ENCODE peak calls at places on chromosome 12, in six cellular contexts. T, O, Y, K, B and W are unnamed samples. For H3K9me3, the result is how much of the 10 kb centered on the place peaks cover.

GRCh38 chr12:44509471-44509870 is 366.6 kb downstream of the NELL2 start:
- DNase-seq in T (no peak), O (no peak), Y (no peak), K (no peak), B (no peak), W (no peak)

GRCh38 chr12:106049546-106049945 is 89.2 kb downstream of the NUAK1 start:
- DNase-seq in T (no peak), O (no peak), Y (no peak), K (no peak), B (no peak), W (no peak)

GRCh38 chr12:48997719-48998496 is 1.3 kb downstream of the DDN start:
- DNase-seq in T (no peak), O (no peak), Y (peak), K (no peak), B (no peak), W (no peak)

GRCh38 chr12:76558684-76559276 is 791 bp downstream of the OSBPL8 start:
- DNase-seq in T (peak), O (peak), Y (peak), K (peak), B (peak), W (peak)

GRCh38 chr12:111406474-111407370 is 999 bp downstream of the SH2B3 start:
- DNase-seq in T (no peak), O (no peak), Y (peak), K (no peak), B (no peak), W (peak)

GRCh38 chr12:29050503-29050902 is 98.6 kb upstream of the FAR2 start:
- DNase-seq in T (no peak), O (no peak), Y (no peak), K (no peak), B (no peak), W (no peak)

GRCh38 chr12:47458273-47458672 is 247.6 kb downstream of the RPAP3 start:
- DNase-seq in T (no peak), O (no peak), Y (no peak), K (no peak), B (no peak), W (no peak)

GRCh38 chr12:92439397-92439779 is 263.4 kb upstream of the PLEKHG7 start:
- DNase-seq in T (no peak), O (no peak), Y (no peak), K (no peak), B (no peak), W (no peak)

GRCh38 chr12:67827820-67828383 is 161.3 kb upstream of the IFNG-AS1 start:
- DNase-seq in T (no peak), O (no peak), Y (no peak), K (peak), B (no peak), W (no peak)

GRCh38 chr12:112327209-112327930 is 54.9 kb downstream of the HECTD4 start:
- DNase-seq in T (no peak), O (no peak), Y (no peak), K (no peak), B (no peak), W (no peak)

GRCh38 chr12:120833849-120834248 is 70.3 kb downstream of the SPPL3 start:
- DNase-seq in T (no peak), O (no peak), Y (no peak), K (no peak), B (no peak), W (no peak)

GRCh38 chr12:106801830-106802561 is 27.5 kb downstream of the RIC8B start:
- DNase-seq in T (no peak), O (no peak), Y (no peak), K (no peak), B (no peak), W (no peak)

GRCh38 chr12:57240926-57241555 is 9.9 kb downstream of the STAC3 start:
- DNase-seq in T (no peak), O (no peak), Y (no peak), K (peak), B (no peak), W (no peak)

GRCh38 chr12:69886715-69887114 is 61.7 kb downstream of the MYRFL start:
- DNase-seq in T (no peak), O (no peak), Y (no peak), K (no peak), B (no peak), W (no peak)

GRCh38 chr12:94172031-94172430 is 23.7 kb downstream of the PLXNC1 start:
- DNase-seq in T (no peak), O (no peak), Y (no peak), K (no peak), B (no peak), W (no peak)

GRCh38 chr12:93183940-93184663 is 193.6 kb upstream of the NUDT4 start:
- DNase-seq in T (peak), O (no peak), Y (no peak), K (no peak), B (no peak), W (no peak)

GRCh38 chr12:10838461-10838860 is 10.8 kb downstream of the PRR4 start:
- DNase-seq in T (no peak), O (no peak), Y (no peak), K (no peak), B (no peak), W (no peak)

GRCh38 chr12:119613319-119613936 is 19.9 kb downstream of the TMEM233 start:
- DNase-seq in T (no peak), O (no peak), Y (no peak), K (no peak), B (no peak), W (no peak)

GRCh38 chr12:130169256-130169655 is 7.0 kb downstream of the FZD10 start:
- DNase-seq in T (no peak), O (no peak), Y (no peak), K (no peak), B (peak), W (no peak)

GRCh38 chr12:9761407-9761736 is 671 bp upstream of the CD69 start:
- DNase-seq in T (no peak), O (no peak), Y (no peak), K (no peak), B (no peak), W (no peak)

GRCh38 chr12:2057041-2057792 is 4.4 kb downstream of the CACNA1C start:
- DNase-seq in T (peak), O (no peak), Y (no peak), K (peak), B (peak), W (no peak)

GRCh38 chr12:43861015-43861846 is 25.4 kb downstream of the TMEM117 start:
- DNase-seq in T (no peak), O (no peak), Y (no peak), K (no peak), B (no peak), W (no peak)

GRCh38 chr12:60693019-60693626 is 1097.3 kb downstream of the SLC16A7 start:
- DNase-seq in T (no peak), O (no peak), Y (no peak), K (no peak), B (no peak), W (no peak)

GRCh38 chr12:113391650-113392340 is 11.9 kb downstream of the SDS start:
- DNase-seq in T (no peak), O (no peak), Y (no peak), K (no peak), B (no peak), W (no peak)

GRCh38 chr12:33439587-33440011 is at the start of gene SYT10:
- DNase-seq in T (peak), O (no peak), Y (no peak), K (peak), B (no peak), W (no peak)

GRCh38 chr12:12719496-12719895 is 2.3 kb downstream of the CDKN1B start:
- DNase-seq in T (no peak), O (no peak), Y (no peak), K (no peak), B (no peak), W (no peak)

GRCh38 chr12:10341892-10342509 is 34.3 kb downstream of the KLRD1 start:
- DNase-seq in T (no peak), O (no peak), Y (no peak), K (no peak), B (no peak), W (no peak)

GRCh38 chr12:47942327-47943230 is 20.8 kb upstream of the TMEM106C start:
- DNase-seq in T (no peak), O (no peak), Y (peak), K (no peak), B (no peak), W (peak)

GRCh38 chr12:111180830-111181726 is 187.8 kb downstream of the PHETA1 start:
- DNase-seq in T (peak), O (no peak), Y (no peak), K (peak), B (no peak), W (no peak)

GRCh38 chr12:15116073-15116472 is 105.1 kb downstream of the RERG start:
- DNase-seq in T (peak), O (no peak), Y (no peak), K (no peak), B (no peak), W (no peak)

GRCh38 chr12:126582231-126582630 is 1517.0 kb downstream of the AACS start:
- DNase-seq in T (no peak), O (no peak), Y (no peak), K (no peak), B (no peak), W (no peak)

GRCh38 chr12:132812631-132813305 is 15.9 kb downstream of the GOLGA3 start:
- DNase-seq in T (no peak), O (no peak), Y (no peak), K (no peak), B (no peak), W (no peak)

GRCh38 chr12:42564540-42564939 is 25.0 kb downstream of the PRICKLE1 start:
- DNase-seq in T (no peak), O (no peak), Y (no peak), K (no peak), B (no peak), W (no peak)

GRCh38 chr12:85253823-85254222 is 26.2 kb upstream of the ALX1 start:
- DNase-seq in T (no peak), O (no peak), Y (no peak), K (no peak), B (no peak), W (no peak)

GRCh38 chr12:94491489-94491888 is 31.8 kb upstream of the CEP83 start:
- DNase-seq in T (no peak), O (no peak), Y (no peak), K (no peak), B (no peak), W (no peak)

GRCh38 chr12:108515916-108516315 is 839 bp downstream of the FICD start:
- DNase-seq in T (no peak), O (no peak), Y (no peak), K (no peak), B (no peak), W (no peak)
- H3K27ac ChIP-seq in T (no peak), O (peak), Y (peak), K (peak), B (no peak), W (peak)

DNA sequence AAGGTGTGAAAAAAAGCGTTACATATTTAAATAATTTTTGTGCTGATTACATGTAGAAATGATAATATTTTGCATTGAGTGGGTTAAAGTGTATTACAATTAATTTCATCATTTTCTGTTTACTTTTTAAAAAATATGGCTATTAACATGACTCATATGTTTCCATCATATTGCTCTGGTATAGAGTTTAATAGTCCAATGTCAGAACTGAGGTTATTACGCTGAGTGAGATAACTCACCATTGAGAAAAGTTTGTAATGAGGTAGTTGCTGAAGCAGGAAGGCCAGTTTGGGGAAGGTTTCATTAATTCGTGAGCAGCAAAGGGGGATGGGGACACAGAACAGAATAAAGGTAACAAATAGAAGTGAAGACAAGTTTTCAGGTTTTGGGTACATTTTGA is 865.7 kb upstream of the MGAT4C start:
- DNase-seq in T (no peak), O (no peak), Y (no peak), K (no peak), B (no peak), W (no peak)
- H3K9me3 ChIP-seq in T (under half), O (under half), Y (under half), K (under half), B (under half), W (under half)

GRCh38 chr12:3251691-3252090 is 174.5 kb downstream of the TSPAN9 start:
- DNase-seq in T (no peak), O (no peak), Y (no peak), K (no peak), B (no peak), W (no peak)
- H3K27ac ChIP-seq in T (no peak), O (no peak), Y (no peak), K (no peak), B (no peak), W (no peak)

DNA sequence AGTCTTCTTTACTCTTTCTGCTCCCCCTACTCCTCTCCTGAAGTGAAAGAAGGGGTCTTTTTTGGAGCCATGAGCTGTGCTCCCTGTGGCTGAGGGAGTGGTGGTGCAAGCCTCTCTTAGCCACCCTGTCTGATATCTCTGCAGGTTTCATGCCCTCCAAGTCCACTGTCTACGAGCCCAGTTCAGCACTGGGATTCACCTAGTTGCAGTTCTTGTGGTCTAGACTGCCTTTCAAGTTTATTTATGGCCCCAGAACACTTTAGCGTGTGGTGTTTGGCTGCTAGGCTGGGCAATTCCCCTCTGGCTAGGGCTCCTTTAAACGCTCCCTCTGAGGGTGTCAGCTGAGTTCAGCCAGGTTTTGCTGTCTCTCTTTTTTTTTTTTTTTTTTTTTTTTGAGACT is 908.6 kb downstream of the TRHDE start:
- DNase-seq in T (no peak), O (no peak), Y (no peak), K (no peak), B (no peak), W (no peak)
- H3K9me3 ChIP-seq in T (under half), O (under half), Y (under half), K (under half), B (under half), W (under half)

GRCh38 chr12:51980809-51981127 is 26.0 kb upstream of the TAMALIN start:
- DNase-seq in T (no peak), O (no peak), Y (no peak), K (no peak), B (peak), W (no peak)

GRCh38 chr12:51984657-51985056 is 22.1 kb upstream of the TAMALIN start:
- DNase-seq in T (no peak), O (no peak), Y (no peak), K (no peak), B (peak), W (no peak)

GRCh38 chr12:51976376-51977160 is 25.1 kb downstream of the ACVR1B start:
- DNase-seq in T (no peak), O (no peak), Y (no peak), K (no peak), B (peak), W (no peak)

GRCh38 chr12:51977320-51977753 is 25.8 kb downstream of the ACVR1B start:
- DNase-seq in T (no peak), O (no peak), Y (no peak), K (no peak), B (peak), W (no peak)

DNA sequence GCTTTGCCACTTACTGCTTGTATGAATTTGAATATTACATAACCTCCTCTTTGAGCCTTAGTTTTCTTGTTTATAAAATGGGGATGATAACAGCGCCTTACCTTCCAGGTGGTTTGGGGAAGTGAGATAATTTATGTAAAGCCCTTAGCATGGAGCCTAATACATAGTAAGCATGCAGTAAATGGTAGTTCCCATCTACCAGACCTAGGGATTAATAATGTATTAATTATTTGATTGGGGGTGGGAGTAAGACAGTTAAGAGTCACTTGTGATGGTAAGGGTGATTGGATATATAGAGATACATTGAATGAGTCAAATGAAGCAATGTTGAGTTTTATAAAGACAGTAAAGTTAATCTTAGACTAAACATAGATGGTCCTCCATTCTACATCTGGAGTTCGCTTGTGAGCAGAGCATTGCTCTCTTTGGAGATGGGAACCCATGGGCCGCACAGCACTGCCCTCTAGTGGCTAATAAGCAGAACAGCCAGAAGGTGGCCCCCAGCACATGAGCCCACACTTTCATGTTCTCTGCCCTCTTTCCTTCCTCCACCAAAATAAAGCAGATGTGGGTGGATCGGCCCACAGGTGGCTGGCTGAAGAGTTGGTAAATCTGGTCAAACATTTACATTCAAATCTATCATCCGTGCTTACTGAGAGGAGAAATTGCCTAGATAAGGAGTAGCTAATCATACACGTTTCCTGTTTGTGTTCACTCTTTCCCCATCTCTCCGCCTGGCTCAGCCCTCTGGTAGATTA is 26.5 kb upstream of the TAMALIN start:
- DNase-seq in T (peak), O (peak), Y (peak), K (peak), B (peak), W (peak)
- H3K27ac ChIP-seq in T (no peak), O (no peak), Y (no peak), K (no peak), B (no peak), W (no peak)

DNA sequence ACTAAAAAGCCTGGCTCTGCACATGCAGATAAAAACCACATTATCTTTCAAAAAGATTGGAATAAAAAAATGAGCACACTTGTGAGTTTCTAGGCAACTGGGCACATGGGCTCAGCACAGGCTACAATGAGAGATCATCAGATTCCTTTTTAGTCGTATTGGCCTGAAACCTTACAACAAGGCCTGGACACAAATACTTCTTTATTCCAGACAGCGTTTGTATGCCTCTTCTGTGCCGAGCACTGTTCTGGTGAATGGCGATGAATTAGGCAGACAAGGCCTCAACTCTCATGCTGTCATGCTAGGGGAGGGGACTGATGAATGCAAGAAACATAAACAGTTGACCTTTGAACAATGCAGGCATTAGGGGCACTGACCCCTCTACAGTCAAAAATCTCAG is 463.1 kb downstream of the AACS start:
- DNase-seq in T (no peak), O (no peak), Y (no peak), K (no peak), B (no peak), W (no peak)
- H3K9me3 ChIP-seq in T (under half), O (under half), Y (under half), K (under half), B (under half), W (under half)